ENCODE peak calls at places on chromosome 14, in ten cellular contexts. E is CD8-positive, alpha-beta T cell; V is right lobe of liver; G is uterus; H is H1; B is Panc1; Z is cardiac fibroblast; I is IMR-90; A is neural progenitor cell; Q is fibroblast of lung. O is an unnamed sample.

GRCh38 chr14:88245321-88245720 is 77.7 kb downstream of the KCNK10 start:
- DNase-seq in H (no peak), I (no peak), Z (no peak), E (no peak), Q (no peak), V (no peak), G (no peak), A (peak; percentile 57), B (no peak), O (no peak)

GRCh38 chr14:93006484-93007128 is 83.7 kb downstream of the CHGA start:
- DNase-seq in Z (peak; percentile 55), B (no peak), A (no peak), E (no peak), H (no peak), G (no peak), I (no peak), Q (no peak), V (no peak), O (peak; percentile 28)

GRCh38 chr14:66857867-66858266 is 331.4 kb upstream of the GARIN2 start:
- DNase-seq in V (no peak), Q (no peak), I (no peak), H (no peak), E (no peak), A (peak; percentile 3), B (no peak), Z (no peak), G (no peak), O (no peak)

GRCh38 chr14:71486274-71486673 is 446.0 kb upstream of the RGS6 start:
- DNase-seq in H (no peak), Q (no peak), I (no peak), E (no peak), B (no peak), G (no peak), A (peak; percentile 35), V (no peak), Z (peak; percentile 37), O (no peak)

GRCh38 chr14:34243401-34243800 is 218.6 kb downstream of the SPTSSA start:
- DNase-seq in G (no peak), A (no peak), B (no peak), I (no peak), Q (no peak), H (no peak), E (no peak), Z (no peak), V (no peak), O (no peak)

GRCh38 chr14:52268191-52269061 is 928 bp downstream of the PTGDR start:
- DNase-seq in Z (peak; percentile 29), H (no peak), B (no peak), A (peak; percentile 66), E (no peak), G (peak; percentile 21), I (peak; percentile 13), Q (peak; percentile 54), V (no peak), O (peak; percentile 17)

GRCh38 chr14:35197015-35197414 is 74.7 kb downstream of the PRORP start:
- DNase-seq in Z (peak; percentile 50), B (no peak), H (no peak), G (no peak), V (no peak), A (no peak), E (no peak), Q (peak; percentile 63), I (peak; percentile 77), O (peak; percentile 55)

GRCh38 chr14:92203116-92203515 is 81.3 kb downstream of the CPSF2 start:
- DNase-seq in V (no peak), E (no peak), A (no peak), G (no peak), H (no peak), B (no peak), I (no peak), Q (no peak), Z (no peak), O (no peak)

GRCh38 chr14:52769889-52770288 is 21.5 kb downstream of the GNPNAT1 start:
- DNase-seq in Z (no peak), V (no peak), A (no peak), B (no peak), G (no peak), E (no peak), I (no peak), H (no peak), Q (no peak), O (no peak)

GRCh38 chr14:89618309-89618708 is 201.3 kb upstream of the FOXN3 start:
- DNase-seq in E (no peak), B (no peak), A (no peak), Q (peak; percentile 53), G (no peak), V (no peak), Z (peak; percentile 39), I (no peak), H (no peak), O (peak; percentile 34)

GRCh38 chr14:103551338-103551762 is 11.1 kb downstream of the BAG5 start:
- DNase-seq in H (no peak), I (no peak), A (no peak), V (peak; percentile 55), E (no peak), B (no peak), Q (no peak), Z (no peak), G (peak; percentile 83), O (no peak)

GRCh38 chr14:64026600-64026999 is 173.8 kb downstream of the SYNE2 start:
- DNase-seq in Q (no peak), H (no peak), A (no peak), V (no peak), E (no peak), B (no peak), I (no peak), Z (no peak), G (no peak), O (no peak)
- TF ChIP-seq CTCF in Q (no peak), H (no peak), A (no peak), V (no peak), E (no peak), B (no peak), I (no peak), Z (no peak), G (no peak), O (no peak)

GRCh38 chr14:76966535-76966934 is 62.0 kb downstream of the IRF2BPL start:
- DNase-seq in V (no peak), Q (no peak), E (no peak), A (no peak), I (no peak), G (no peak), B (no peak), H (no peak), Z (no peak), O (no peak)

GRCh38 chr14:76965232-76965631 is 63.3 kb downstream of the IRF2BPL start:
- DNase-seq in E (no peak), G (no peak), V (no peak), B (no peak), A (no peak), I (no peak), H (no peak), Q (no peak), Z (no peak), O (no peak)

GRCh38 chr14:76967788-76968187 is 60.7 kb downstream of the IRF2BPL start:
- DNase-seq in E (no peak), B (no peak), Z (no peak), Q (no peak), A (no peak), G (no peak), V (no peak), I (no peak), H (no peak), O (no peak)

GRCh38 chr14:76964695-76965094 is 63.8 kb downstream of the IRF2BPL start:
- DNase-seq in G (no peak), V (no peak), I (no peak), Q (no peak), H (no peak), A (no peak), Z (no peak), E (no peak), B (no peak), O (no peak)

GRCh38 chr14:76968621-76969063 is 59.9 kb downstream of the IRF2BPL start:
- DNase-seq in V (no peak), E (no peak), Q (no peak), H (no peak), I (no peak), G (no peak), A (no peak), Z (no peak), B (no peak), O (no peak)
- H3K4me3 ChIP-seq in V (no peak overlapping the region), E (no peak overlapping the region), Q (no peak overlapping the region), H (no peak overlapping the region), I (no peak overlapping the region), G (no peak overlapping the region), A (no peak overlapping the region), Z (no peak overlapping the region), B (no peak overlapping the region), O (no peak overlapping the region)

DNA sequence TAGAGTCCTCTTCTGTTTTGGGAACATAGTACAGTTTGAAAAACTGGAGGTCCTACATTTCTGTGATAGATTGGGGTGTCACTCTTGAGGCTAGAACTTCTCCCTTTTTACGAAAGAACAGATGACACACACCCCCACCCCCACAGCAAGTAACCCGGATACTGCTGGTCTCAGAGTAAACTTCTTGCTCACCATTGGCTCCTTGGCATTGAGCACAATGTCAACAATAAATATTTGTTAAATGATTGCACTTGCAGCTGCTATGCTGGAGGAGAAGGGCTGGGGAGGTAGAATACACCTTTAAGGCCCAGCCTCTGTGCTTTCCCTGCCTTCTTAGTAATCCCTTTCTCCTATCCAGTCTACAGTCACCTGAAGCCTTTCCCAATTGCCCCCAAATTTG is 149.8 kb downstream of the TGFB3 start:
- DNase-seq in I (peak; percentile 59), A (no peak), V (no peak), Z (peak; percentile 25), H (no peak), Q (peak; percentile 42), B (peak; percentile 50), E (no peak), G (no peak), O (peak; percentile 31)
- TF ChIP-seq CTCF in I (no peak), A (no peak), V (no peak), Z (no peak), H (no peak), Q (no peak), B (no peak), E (no peak), G (no peak), O (no peak)

GRCh38 chr14:98140862-98141261 is 1131.1 kb downstream of the BCL11B start:
- DNase-seq in H (no peak), G (no peak), A (no peak), I (no peak), Q (no peak), Z (no peak), E (no peak), B (no peak), V (no peak), O (no peak)
- H3K4me3 ChIP-seq in H (no peak overlapping the region), G (no peak overlapping the region), A (no peak overlapping the region), I (no peak overlapping the region), Q (no peak overlapping the region), Z (no peak overlapping the region), E (peak overlapping the region; percentile 6), B (no peak overlapping the region), V (no peak overlapping the region), O (no peak overlapping the region)

DNA sequence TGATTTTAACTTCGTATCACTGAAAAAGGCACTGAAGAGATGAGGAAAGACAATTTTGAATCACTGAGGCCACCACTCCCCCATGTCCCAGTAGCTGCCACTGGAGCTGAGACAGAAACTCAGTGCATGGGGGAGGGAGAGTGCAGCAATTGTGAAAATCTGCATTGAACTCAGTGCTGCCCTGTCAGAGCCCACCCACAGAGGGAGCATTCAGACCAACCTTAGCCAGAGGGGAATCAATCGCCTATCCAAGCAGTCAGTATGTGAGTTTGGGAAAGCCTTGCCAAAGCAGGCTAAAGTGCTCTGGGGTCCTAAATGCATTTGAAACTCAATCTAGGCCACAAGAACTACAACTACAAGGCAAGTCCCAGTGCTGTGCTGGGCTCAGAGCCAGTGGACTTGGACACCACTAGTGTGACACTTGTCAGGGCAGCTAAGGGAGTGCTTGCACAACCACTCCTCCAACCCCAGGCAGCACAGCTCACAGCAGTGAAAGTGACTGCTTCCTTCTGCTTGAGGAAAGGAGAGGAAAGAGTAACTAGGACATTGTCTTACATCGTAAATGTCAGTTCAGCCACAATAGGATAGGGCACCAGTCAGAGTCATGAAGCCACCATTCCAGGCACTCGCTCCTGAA is 13.3 kb downstream of the RNASE3 start:
- DNase-seq in E (no peak), B (no peak), V (no peak), H (no peak), Z (no peak), I (no peak), G (no peak), Q (no peak), A (peak; percentile 60), O (no peak)
- TF ChIP-seq CTCF in E (no peak), B (no peak), V (no peak), H (peak; percentile 59), Z (no peak), I (no peak), G (no peak), Q (no peak), A (peak; percentile 29), O (no peak)